ENCODE peak calls at places on chromosomes 16 and 17, in seven cellular contexts. W is endodermal cell, R is HCEC 1CT, Z is nucleus accumbens, V is mucosa of descending colon, P is DMS 273 treated with DMSO at 0.1 percent for 48 hours, E is AG10803. L is an unnamed sample.

GRCh38 chr17:4869599-4869998 is 29.7 kb upstream of the C17orf107 start:
- DNase-seq in Z (no peak), W (no peak), E (no peak), R (no peak), P (no peak), V (no peak), L (no peak)

GRCh38 chr16:11556945-11557720 is 29.6 kb downstream of the LITAF start:
- DNase-seq in Z (no peak), R (no peak), E (no peak), W (no peak), P (no peak), V (no peak), L (no peak)

GRCh38 chr16:87762071-87762571 is 3.7 kb downstream of the KLHDC4 start:
- DNase-seq in P (no peak), E (no peak), R (no peak), W (no peak), Z (no peak), V (no peak), L (no peak)

GRCh38 chr17:15306406-15306970 is 34.9 kb downstream of the TEKT3 start:
- DNase-seq in V (no peak), R (peak), W (no peak), E (no peak), Z (no peak), P (no peak), L (no peak)

GRCh38 chr17:80113033-80113484 is 11.7 kb downstream of the GAA start:
- DNase-seq in P (no peak), E (no peak), W (no peak), V (no peak), Z (no peak), R (no peak), L (no peak)

GRCh38 chr17:75557075-75557851 is 30.3 kb upstream of the MYO15B start:
- DNase-seq in Z (peak), E (peak), W (peak), V (peak), R (peak), P (peak), L (peak)

GRCh38 chr17:62206550-62206949 is 141.5 kb upstream of the MED13 start:
- DNase-seq in R (no peak), Z (no peak), W (no peak), E (no peak), P (peak), V (no peak), L (peak)

GRCh38 chr17:48483471-48484131 is 47.2 kb downstream of the HOXB1 start:
- DNase-seq in Z (no peak), E (peak), V (no peak), W (peak), P (no peak), R (peak), L (peak)

GRCh38 chr16:75011634-75012307 is 12.9 kb downstream of the ZNRF1 start:
- DNase-seq in R (peak), P (peak), W (no peak), V (no peak), Z (no peak), E (peak), L (peak)

GRCh38 chr17:70278846-70279465 is 109.6 kb downstream of the KCNJ2 start:
- DNase-seq in E (no peak), Z (no peak), V (no peak), W (no peak), R (no peak), P (no peak), L (no peak)

GRCh38 chr17:42673266-42673884 is 3.4 kb downstream of the PLEKHH3 start:
- DNase-seq in V (no peak), W (no peak), E (no peak), P (no peak), Z (no peak), R (no peak), L (no peak)

GRCh38 chr17:29216856-29217255 is 29.8 kb upstream of the CRYBA1 start:
- DNase-seq in Z (no peak), P (no peak), V (no peak), E (no peak), R (no peak), W (no peak), L (no peak)

GRCh38 chr16:78993342-78993741 is 607.2 kb downstream of the MAF start:
- DNase-seq in W (no peak), P (no peak), Z (no peak), V (no peak), R (no peak), E (no peak), L (no peak)

GRCh38 chr16:25013049-25013448 is 2.1 kb downstream of the ARHGAP17 start:
- DNase-seq in Z (no peak), P (no peak), V (no peak), R (no peak), E (no peak), W (no peak), L (no peak)

GRCh38 chr16:57479422-57480126 is 6.7 kb downstream of the DOK4 start:
- DNase-seq in R (peak), P (peak), Z (no peak), E (peak), V (peak), W (peak), L (peak)

GRCh38 chr16:24178496-24178895 is 77.6 kb upstream of the CACNG3 start:
- DNase-seq in P (no peak), V (no peak), W (peak), E (no peak), Z (no peak), R (no peak), L (no peak)

GRCh38 chr17:62163847-62164246 is 98.8 kb upstream of the MED13 start:
- DNase-seq in R (no peak), E (no peak), V (peak), P (no peak), Z (no peak), W (peak), L (no peak)

GRCh38 chr16:89449726-89450335 is 40.5 kb downstream of the ANKRD11 start:
- DNase-seq in Z (no peak), E (no peak), P (no peak), W (no peak), R (peak), V (no peak), L (peak)